ENCODE peak calls at places on chromosomes 13 and 19, in ten cellular contexts. W is HAP-1; R is HCEC 1CT; T is CD4-positive, CD25-positive, alpha-beta regulatory T cell; C is aorta; A is NCI-H446; K is AG08396; L is Kasumi-1; U is CD4-positive, alpha-beta T cell; X is stimulated activated CD4-positive, alpha-beta T cell treated with anti-CD3 and anti-CD28 coated beads, TNF-alpha, amount 100 ng/mL, for 24 hours. J is an unnamed sample.

GRCh38 chr19:5057860-5058259 is 88.9 kb downstream of the KDM4B start:
- DNase-seq in W (no peak), R (no peak), T (no peak), C (no peak), A (no peak), K (peak), L (no peak), U (no peak), X (no peak), J (no peak)

GRCh38 chr19:46678110-46678732 is 17.2 kb upstream of the DACT3 start:
- DNase-seq in W (peak), R (no peak), T (peak), C (no peak), A (no peak), K (no peak), L (no peak), U (peak), X (peak), J (peak)

GRCh38 chr13:110312669-110313031 is 5.6 kb downstream of the COL4A2 start:
- DNase-seq in W (no peak), R (peak), T (no peak), C (no peak), A (no peak), K (peak), L (no peak), U (no peak), X (no peak), J (no peak)

GRCh38 chr13:74136089-74136658 is 2.0 kb upstream of the KLF12 start:
- DNase-seq in W (peak), R (peak), T (peak), C (peak), A (no peak), K (peak), L (no peak), U (peak), X (no peak), J (no peak)

GRCh38 chr19:55442372-55443044 is 592 bp downstream of the SHISA7 start:
- DNase-seq in W (no peak), R (no peak), T (no peak), C (no peak), A (no peak), K (no peak), L (no peak), U (no peak), X (no peak), J (no peak)

GRCh38 chr13:43698743-43699142 is 88.0 kb downstream of the ENOX1 start:
- DNase-seq in W (no peak), R (peak), T (no peak), C (no peak), A (no peak), K (peak), L (no peak), U (no peak), X (no peak), J (no peak)

GRCh38 chr13:40672310-40673060 is 6.0 kb upstream of the FOXO1 start:
- DNase-seq in W (peak), R (peak), T (no peak), C (no peak), A (no peak), K (peak), L (no peak), U (no peak), X (no peak), J (no peak)

GRCh38 chr19:30073152-30074000 is 131.3 kb downstream of the URI1 start:
- DNase-seq in W (no peak), R (no peak), T (no peak), C (peak), A (no peak), K (no peak), L (no peak), U (no peak), X (no peak), J (no peak)

GRCh38 chr19:42301646-42302204 is at the start of gene PRR19:
- DNase-seq in W (no peak), R (no peak), T (no peak), C (no peak), A (no peak), K (no peak), L (no peak), U (no peak), X (no peak), J (no peak)

J was measured in activated gamma-delta T cell treated with anti-CD3 and anti-CD28 coated beads, Interleukin-2, amount 50 U/mL, for 16 hours.